ENCODE peak calls at places on chromosome 18, in six cellular contexts. E, V, D, A, S and T are unnamed samples.

GRCh38 chr18:50287028-50287440 is 458 bp downstream of the CXXC1 start:
- DNase-seq in E (no peak), V (peak; percentile 29), D (no peak), A (no peak), S (no peak), T (no peak)

GRCh38 chr18:25425030-25425429 is 73.1 kb upstream of the ZNF521 start:
- DNase-seq in E (no peak), V (no peak), D (peak; percentile 4), A (no peak), S (no peak), T (no peak)

GRCh38 chr18:55038162-55038561 is 78.9 kb upstream of the CCDC68 start:
- DNase-seq in E (no peak), V (no peak), D (peak; percentile 19), A (no peak), S (no peak), T (no peak)

GRCh38 chr18:61336766-61337165 is 3.5 kb downstream of the CDH20 start:
- DNase-seq in E (no peak), V (no peak), D (no peak), A (no peak), S (no peak), T (no peak)

GRCh38 chr18:10604178-10604577 is 78.4 kb downstream of the NAPG start:
- DNase-seq in E (no peak), V (no peak), D (no peak), A (no peak), S (no peak), T (no peak)

GRCh38 chr18:24009651-24010333 is 4.8 kb upstream of the TTC39C start:
- DNase-seq in E (no peak), V (no peak), D (no peak), A (no peak), S (peak; percentile 74), T (no peak)

GRCh38 chr18:11909081-11909410 is 929 bp upstream of the MPPE1 start:
- DNase-seq in E (no peak), V (no peak), D (peak; percentile 12), A (no peak), S (no peak), T (no peak)

GRCh38 chr18:78595924-78596573 is 383.6 kb upstream of the SALL3 start:
- DNase-seq in E (no peak), V (no peak), D (no peak), A (no peak), S (no peak), T (no peak)

GRCh38 chr18:70650878-70651277 is 362.0 kb downstream of the SOCS6 start:
- DNase-seq in E (no peak), V (no peak), D (no peak), A (no peak), S (no peak), T (no peak)

GRCh38 chr18:46250084-46250811 is 146.1 kb downstream of the HAUS1 start:
- DNase-seq in E (no peak), V (no peak), D (peak; percentile 92), A (no peak), S (peak; percentile 92), T (peak; percentile 15)

GRCh38 chr18:11859903-11860407 is 8.7 kb downstream of the CHMP1B start:
- DNase-seq in E (peak; percentile 92), V (peak; percentile 30), D (peak; percentile 90), A (peak; percentile 83), S (no peak), T (no peak)

GRCh38 chr18:39314595-39314994 is 1749.0 kb upstream of the CELF4 start:
- DNase-seq in E (no peak), V (no peak), D (no peak), A (no peak), S (no peak), T (peak; percentile 17)

GRCh38 chr18:47163241-47163640 is 12.9 kb downstream of the IER3IP1 start:
- DNase-seq in E (no peak), V (no peak), D (peak; percentile 87), A (no peak), S (no peak), T (no peak)

GRCh38 chr18:23257153-23257552 is 121.9 kb downstream of the CABLES1 start:
- DNase-seq in E (no peak), V (no peak), D (no peak), A (peak; percentile 6), S (no peak), T (no peak)

GRCh38 chr18:79588636-79589481 is 90.7 kb upstream of the CTDP1 start:
- DNase-seq in E (no peak), V (no peak), D (peak; percentile 87), A (peak; percentile 47), S (no peak), T (no peak)

GRCh38 chr18:24136967-24137373 is 1.9 kb upstream of the CABYR start:
- DNase-seq in E (peak; percentile 39), V (no peak), D (peak; percentile 62), A (no peak), S (no peak), T (no peak)

GRCh38 chr18:34760444-34760843 is 50.3 kb downstream of the DTNA start:
- DNase-seq in E (no peak), V (no peak), D (no peak), A (no peak), S (no peak), T (no peak)

GRCh38 chr18:49170145-49170544 is 219.4 kb upstream of the SMAD7 start:
- DNase-seq in E (no peak), V (no peak), D (no peak), A (no peak), S (no peak), T (no peak)

GRCh38 chr18:49170925-49171509 is 220.3 kb upstream of the SMAD7 start:
- DNase-seq in E (no peak), V (no peak), D (no peak), A (no peak), S (no peak), T (no peak)

GRCh38 chr18:49168281-49168680 is 217.5 kb upstream of the SMAD7 start:
- DNase-seq in E (no peak), V (no peak), D (no peak), A (no peak), S (no peak), T (no peak)

GRCh38 chr18:49167084-49167483 is 216.3 kb upstream of the SMAD7 start:
- DNase-seq in E (no peak), V (no peak), D (no peak), A (no peak), S (no peak), T (no peak)

DNA sequence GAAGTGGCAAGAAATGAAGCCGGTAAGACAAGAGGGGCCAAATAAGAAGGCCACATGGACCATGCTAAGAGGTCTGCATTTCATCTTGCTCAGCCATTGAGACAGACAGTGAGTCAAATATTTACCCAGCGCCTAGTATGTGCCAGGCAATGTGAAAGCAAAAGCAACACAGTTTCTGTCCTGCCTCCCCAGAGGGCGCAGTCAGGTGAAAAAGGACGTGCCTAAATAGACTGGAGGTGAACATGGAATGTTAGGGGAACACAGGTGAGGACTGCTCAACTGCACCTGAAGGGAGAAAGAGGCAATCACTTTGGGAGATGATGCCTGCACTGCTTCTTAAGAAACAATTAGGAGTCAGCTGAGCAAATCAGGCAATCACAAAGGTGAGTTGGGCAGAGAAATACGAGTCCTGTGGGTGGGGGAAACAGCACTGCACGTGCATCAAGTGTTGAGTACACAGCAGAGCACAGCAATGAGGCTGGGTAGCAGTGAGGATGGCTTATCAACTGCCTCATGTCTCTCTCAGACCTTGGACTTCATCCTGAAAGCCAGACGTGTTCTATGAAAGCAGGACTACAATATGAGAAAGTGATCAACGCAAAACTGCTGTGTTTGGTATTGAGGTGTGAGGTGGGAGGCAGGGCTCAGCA is 218.3 kb upstream of the SMAD7 start:
- DNase-seq in E (no peak), V (no peak), D (no peak), A (peak; percentile 29), S (peak; percentile 74), T (no peak)
- TF ChIP-seq SMC3 in E (no peak), V (no peak), D (no peak), A (no peak), S (no peak), T (no peak)

DNA sequence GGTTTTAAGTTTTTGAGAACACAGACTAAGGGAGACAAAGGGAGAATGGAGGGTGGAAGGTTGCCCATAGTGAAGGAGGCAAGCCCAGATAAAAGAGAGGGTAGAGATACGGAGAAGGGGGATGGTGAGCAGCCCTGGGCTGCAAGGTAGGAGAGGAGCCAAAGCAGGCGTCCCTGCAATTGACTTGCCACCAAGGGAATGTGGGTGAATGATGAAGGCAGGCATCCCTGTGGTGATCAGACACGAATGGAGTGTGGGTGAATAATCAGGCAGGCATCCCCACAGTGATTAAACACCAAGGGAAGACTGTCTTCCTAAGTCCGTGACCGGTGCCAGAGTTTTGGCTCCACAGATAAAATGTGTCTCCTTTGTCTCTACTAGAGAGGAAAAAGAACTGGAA is 16.5 kb upstream of the ALPK2 start:
- DNase-seq in E (no peak), V (no peak), D (peak; percentile 71), A (no peak), S (no peak), T (no peak)
- TF ChIP-seq SMC3 in E (no peak), V (no peak), D (no peak), A (no peak), S (no peak), T (no peak)

GRCh38 chr18:76281565-76281964 is 213.5 kb downstream of the ZNF516 start:
- DNase-seq in E (no peak), V (no peak), D (no peak), A (no peak), S (no peak), T (no peak)

GRCh38 chr18:76273956-76274355 is 221.1 kb downstream of the ZNF516 start:
- DNase-seq in E (no peak), V (no peak), D (no peak), A (no peak), S (no peak), T (no peak)

GRCh38 chr18:76274470-76275289 is 220.4 kb downstream of the ZNF516 start:
- DNase-seq in E (peak; percentile 11), V (no peak), D (no peak), A (peak; percentile 17), S (no peak), T (peak; percentile 71)

GRCh38 chr18:76273036-76273545 is 222.0 kb downstream of the ZNF516 start:
- DNase-seq in E (no peak), V (no peak), D (no peak), A (peak; percentile 41), S (no peak), T (no peak)

DNA sequence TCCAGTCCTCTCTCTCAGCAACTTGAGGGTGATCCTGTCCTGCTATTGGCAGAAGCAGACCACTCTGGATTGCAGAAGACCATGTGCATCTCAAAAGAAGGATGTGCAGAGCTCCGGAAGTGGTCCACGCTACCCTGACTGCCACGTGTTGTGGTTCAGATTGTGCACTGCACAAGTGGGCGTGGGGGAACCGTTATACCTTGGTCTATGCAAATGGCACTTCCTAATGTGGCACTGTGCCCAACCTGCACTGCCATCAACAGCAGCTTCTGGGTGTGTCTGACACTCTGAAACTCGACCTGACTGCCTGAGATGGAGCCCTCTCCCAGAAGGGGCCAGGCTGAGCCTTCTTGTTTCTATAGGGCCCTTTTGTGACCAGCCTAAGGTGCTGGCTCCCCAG is 219.1 kb downstream of the ZNF516 start:
- DNase-seq in E (no peak), V (no peak), D (no peak), A (no peak), S (no peak), T (no peak)
- TF ChIP-seq SMC3 in E (no peak), V (no peak), D (no peak), A (no peak), S (no peak), T (no peak)

DNA sequence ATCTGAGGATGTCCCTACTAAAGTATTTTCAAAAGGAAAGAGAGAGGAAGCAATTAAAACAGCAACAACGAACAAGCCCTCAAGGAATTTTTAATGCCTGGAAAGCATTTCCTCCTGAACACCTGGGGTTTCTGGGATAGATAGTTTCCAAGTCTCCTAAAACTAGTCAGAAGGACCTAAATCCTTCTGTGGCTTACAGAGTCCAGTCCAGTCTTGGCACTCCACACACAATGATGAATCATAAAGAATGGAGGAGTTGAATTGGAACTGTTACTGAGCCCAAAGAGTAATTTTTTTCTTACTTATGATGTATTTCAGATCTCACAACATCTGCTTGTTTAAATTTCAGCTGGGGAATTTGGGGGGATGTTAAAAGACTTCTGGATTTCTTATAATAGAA is 144.6 kb upstream of the SETBP1 start:
- DNase-seq in E (no peak), V (no peak), D (peak; percentile 13), A (no peak), S (no peak), T (no peak)
- TF ChIP-seq SMC3 in E (no peak), V (no peak), D (no peak), A (no peak), S (no peak), T (no peak)